ENCODE peak calls at places on chromosome 22, in nine cellular contexts. One of them, this sample, is unnamed.

GRCh38 chr22:32329202-32329645 is 28.4 kb upstream of the RFPL3 start:
- DNase-seq in EL: no peak
- DNase-seq in stimulated activated naive CD4-positive, alpha-beta T cell: no peak
- DNase-seq in Caco-2: no peak
- DNase-seq in NCI-H774: no peak
- DNase-seq in CD8-positive, alpha-beta T cell: no peak
- DNase-seq in left ventricle myocardium inferior: no peak
- DNase-seq in stimulated activated CD4-positive, alpha-beta T cell treated with anti-CD3 and anti-CD28 coated beads, Interleukin-15, amount 100 ng/mL, for 24 hours: no peak
- DNase-seq in activated naive CD8-positive, alpha-beta T cell treated with anti-CD3 and anti-CD28 coated beads, Interleukin-2, amount 10 ng/mL, durations not matched to agents 7 days and 5 days: no peak
- DNase-seq in this sample: no peak

GRCh38 chr22:31556627-31557203 is 60.4 kb downstream of the SFI1 start:
- DNase-seq in CD8-positive, alpha-beta T cell: no peak
- DNase-seq in stimulated activated naive CD4-positive, alpha-beta T cell: peak
- DNase-seq in stimulated activated CD4-positive, alpha-beta T cell treated with anti-CD3 and anti-CD28 coated beads, Interleukin-15, amount 100 ng/mL, for 24 hours: no peak
- DNase-seq in NCI-H774: no peak
- DNase-seq in Caco-2: peak
- DNase-seq in activated naive CD8-positive, alpha-beta T cell treated with anti-CD3 and anti-CD28 coated beads, Interleukin-2, amount 10 ng/mL, durations not matched to agents 7 days and 5 days: no peak
- DNase-seq in left ventricle myocardium inferior: no peak
- DNase-seq in EL: peak
- DNase-seq in this sample: peak

GRCh38 chr22:22371031-22371541 is 126.5 kb downstream of the VPREB1 start:
- DNase-seq in CD8-positive, alpha-beta T cell: no peak
- DNase-seq in Caco-2: peak
- DNase-seq in activated naive CD8-positive, alpha-beta T cell treated with anti-CD3 and anti-CD28 coated beads, Interleukin-2, amount 10 ng/mL, durations not matched to agents 7 days and 5 days: no peak
- DNase-seq in NCI-H774: no peak
- DNase-seq in left ventricle myocardium inferior: peak
- DNase-seq in stimulated activated naive CD4-positive, alpha-beta T cell: no peak
- DNase-seq in stimulated activated CD4-positive, alpha-beta T cell treated with anti-CD3 and anti-CD28 coated beads, Interleukin-15, amount 100 ng/mL, for 24 hours: no peak
- DNase-seq in EL: no peak
- DNase-seq in this sample: no peak

GRCh38 chr22:37183432-37184379 is 4.3 kb downstream of the C1QTNF6 start:
- DNase-seq in NCI-H774: no peak
- DNase-seq in CD8-positive, alpha-beta T cell: no peak
- DNase-seq in left ventricle myocardium inferior: peak
- DNase-seq in EL: no peak
- DNase-seq in stimulated activated naive CD4-positive, alpha-beta T cell: no peak
- DNase-seq in stimulated activated CD4-positive, alpha-beta T cell treated with anti-CD3 and anti-CD28 coated beads, Interleukin-15, amount 100 ng/mL, for 24 hours: no peak
- DNase-seq in Caco-2: no peak
- DNase-seq in activated naive CD8-positive, alpha-beta T cell treated with anti-CD3 and anti-CD28 coated beads, Interleukin-2, amount 10 ng/mL, durations not matched to agents 7 days and 5 days: peak
- DNase-seq in this sample: no peak

GRCh38 chr22:37396488-37397084 is 30.7 kb downstream of the ELFN2 start:
- DNase-seq in stimulated activated CD4-positive, alpha-beta T cell treated with anti-CD3 and anti-CD28 coated beads, Interleukin-15, amount 100 ng/mL, for 24 hours: no peak
- DNase-seq in Caco-2: no peak
- DNase-seq in NCI-H774: no peak
- DNase-seq in left ventricle myocardium inferior: no peak
- DNase-seq in activated naive CD8-positive, alpha-beta T cell treated with anti-CD3 and anti-CD28 coated beads, Interleukin-2, amount 10 ng/mL, durations not matched to agents 7 days and 5 days: no peak
- DNase-seq in stimulated activated naive CD4-positive, alpha-beta T cell: no peak
- DNase-seq in CD8-positive, alpha-beta T cell: no peak
- DNase-seq in EL: no peak
- DNase-seq in this sample: no peak

GRCh38 chr22:25752615-25753214 is 10.7 kb downstream of the MYO18B start:
- DNase-seq in activated naive CD8-positive, alpha-beta T cell treated with anti-CD3 and anti-CD28 coated beads, Interleukin-2, amount 10 ng/mL, durations not matched to agents 7 days and 5 days: no peak
- DNase-seq in NCI-H774: no peak
- DNase-seq in CD8-positive, alpha-beta T cell: no peak
- DNase-seq in left ventricle myocardium inferior: no peak
- DNase-seq in EL: no peak
- DNase-seq in Caco-2: no peak
- DNase-seq in stimulated activated naive CD4-positive, alpha-beta T cell: no peak
- DNase-seq in stimulated activated CD4-positive, alpha-beta T cell treated with anti-CD3 and anti-CD28 coated beads, Interleukin-15, amount 100 ng/mL, for 24 hours: no peak
- DNase-seq in this sample: no peak

GRCh38 chr22:39389420-39389819 is 10.2 kb upstream of the TAB1 start:
- DNase-seq in stimulated activated CD4-positive, alpha-beta T cell treated with anti-CD3 and anti-CD28 coated beads, Interleukin-15, amount 100 ng/mL, for 24 hours: no peak
- DNase-seq in NCI-H774: no peak
- DNase-seq in EL: no peak
- DNase-seq in activated naive CD8-positive, alpha-beta T cell treated with anti-CD3 and anti-CD28 coated beads, Interleukin-2, amount 10 ng/mL, durations not matched to agents 7 days and 5 days: no peak
- DNase-seq in CD8-positive, alpha-beta T cell: no peak
- DNase-seq in Caco-2: no peak
- DNase-seq in left ventricle myocardium inferior: no peak
- DNase-seq in stimulated activated naive CD4-positive, alpha-beta T cell: no peak
- DNase-seq in this sample: no peak

GRCh38 chr22:23692598-23693291 is 1.9 kb downstream of the RGL4 start:
- DNase-seq in Caco-2: peak
- DNase-seq in activated naive CD8-positive, alpha-beta T cell treated with anti-CD3 and anti-CD28 coated beads, Interleukin-2, amount 10 ng/mL, durations not matched to agents 7 days and 5 days: no peak
- DNase-seq in stimulated activated CD4-positive, alpha-beta T cell treated with anti-CD3 and anti-CD28 coated beads, Interleukin-15, amount 100 ng/mL, for 24 hours: no peak
- DNase-seq in stimulated activated naive CD4-positive, alpha-beta T cell: no peak
- DNase-seq in EL: no peak
- DNase-seq in NCI-H774: no peak
- DNase-seq in CD8-positive, alpha-beta T cell: no peak
- DNase-seq in left ventricle myocardium inferior: no peak
- DNase-seq in this sample: no peak

GRCh38 chr22:34992672-34993071 is 73.3 kb upstream of the ISX start:
- DNase-seq in stimulated activated CD4-positive, alpha-beta T cell treated with anti-CD3 and anti-CD28 coated beads, Interleukin-15, amount 100 ng/mL, for 24 hours: no peak
- DNase-seq in CD8-positive, alpha-beta T cell: no peak
- DNase-seq in Caco-2: no peak
- DNase-seq in EL: no peak
- DNase-seq in activated naive CD8-positive, alpha-beta T cell treated with anti-CD3 and anti-CD28 coated beads, Interleukin-2, amount 10 ng/mL, durations not matched to agents 7 days and 5 days: no peak
- DNase-seq in NCI-H774: no peak
- DNase-seq in left ventricle myocardium inferior: no peak
- DNase-seq in stimulated activated naive CD4-positive, alpha-beta T cell: no peak
- DNase-seq in this sample: no peak

GRCh38 chr22:49508561-49508960 is 319.1 kb downstream of the BRD1 start:
- DNase-seq in stimulated activated CD4-positive, alpha-beta T cell treated with anti-CD3 and anti-CD28 coated beads, Interleukin-15, amount 100 ng/mL, for 24 hours: no peak
- DNase-seq in EL: no peak
- DNase-seq in NCI-H774: no peak
- DNase-seq in Caco-2: no peak
- DNase-seq in left ventricle myocardium inferior: no peak
- DNase-seq in stimulated activated naive CD4-positive, alpha-beta T cell: no peak
- DNase-seq in CD8-positive, alpha-beta T cell: no peak
- DNase-seq in activated naive CD8-positive, alpha-beta T cell treated with anti-CD3 and anti-CD28 coated beads, Interleukin-2, amount 10 ng/mL, durations not matched to agents 7 days and 5 days: no peak
- DNase-seq in this sample: no peak

GRCh38 chr22:43431821-43432554 is 20.2 kb downstream of the MPPED1 start:
- DNase-seq in NCI-H774: no peak
- DNase-seq in left ventricle myocardium inferior: no peak
- DNase-seq in Caco-2: no peak
- DNase-seq in CD8-positive, alpha-beta T cell: no peak
- DNase-seq in EL: no peak
- DNase-seq in activated naive CD8-positive, alpha-beta T cell treated with anti-CD3 and anti-CD28 coated beads, Interleukin-2, amount 10 ng/mL, durations not matched to agents 7 days and 5 days: no peak
- DNase-seq in stimulated activated naive CD4-positive, alpha-beta T cell: no peak
- DNase-seq in stimulated activated CD4-positive, alpha-beta T cell treated with anti-CD3 and anti-CD28 coated beads, Interleukin-15, amount 100 ng/mL, for 24 hours: no peak
- DNase-seq in this sample: no peak

GRCh38 chr22:19571207-19571795 is 47.1 kb upstream of the CLDN5 start:
- DNase-seq in EL: peak
- DNase-seq in NCI-H774: no peak
- DNase-seq in left ventricle myocardium inferior: no peak
- DNase-seq in CD8-positive, alpha-beta T cell: no peak
- DNase-seq in stimulated activated naive CD4-positive, alpha-beta T cell: no peak
- DNase-seq in activated naive CD8-positive, alpha-beta T cell treated with anti-CD3 and anti-CD28 coated beads, Interleukin-2, amount 10 ng/mL, durations not matched to agents 7 days and 5 days: no peak
- DNase-seq in Caco-2: no peak
- DNase-seq in stimulated activated CD4-positive, alpha-beta T cell treated with anti-CD3 and anti-CD28 coated beads, Interleukin-15, amount 100 ng/mL, for 24 hours: no peak
- DNase-seq in this sample: no peak